ENCODE peak calls at places on chromosomes 5 and 9, in five cellular contexts. One of them, this sample, is unnamed.

GRCh38 chr9:113349434-113350337 is at the start of gene BSPRY:
- DNase-seq in RWPE1: peak
- DNase-seq in lower lobe of right lung: peak
- DNase-seq in cardiac muscle cell: peak
- DNase-seq in colonic mucosa: peak
- DNase-seq in this sample: peak

GRCh38 chr5:90866333-90866732 is 307.7 kb downstream of the ADGRV1 start:
- DNase-seq in RWPE1: peak
- DNase-seq in lower lobe of right lung: no peak
- DNase-seq in cardiac muscle cell: peak
- DNase-seq in colonic mucosa: no peak
- DNase-seq in this sample: no peak

GRCh38 chr5:164998590-164998989 is 1493.2 kb downstream of the MAT2B start:
- DNase-seq in RWPE1: no peak
- DNase-seq in lower lobe of right lung: no peak
- DNase-seq in cardiac muscle cell: no peak
- DNase-seq in colonic mucosa: no peak
- DNase-seq in this sample: no peak

GRCh38 chr5:45695680-45696093 is 493 bp downstream of the HCN1 start:
- DNase-seq in RWPE1: no peak
- DNase-seq in lower lobe of right lung: no peak
- DNase-seq in cardiac muscle cell: peak
- DNase-seq in colonic mucosa: no peak
- DNase-seq in this sample: peak

GRCh38 chr5:55540525-55540924 is 5.8 kb upstream of the PLPP1 start:
- DNase-seq in RWPE1: no peak
- DNase-seq in lower lobe of right lung: no peak
- DNase-seq in cardiac muscle cell: no peak
- DNase-seq in colonic mucosa: no peak
- DNase-seq in this sample: no peak

GRCh38 chr9:35225677-35226076 is 63.9 kb downstream of the UNC13B start:
- DNase-seq in RWPE1: no peak
- DNase-seq in lower lobe of right lung: no peak
- DNase-seq in cardiac muscle cell: no peak
- DNase-seq in colonic mucosa: no peak
- DNase-seq in this sample: no peak

GRCh38 chr5:102638912-102639652 is 116.0 kb upstream of the PAM start:
- DNase-seq in RWPE1: no peak
- DNase-seq in lower lobe of right lung: no peak
- DNase-seq in cardiac muscle cell: peak
- DNase-seq in colonic mucosa: no peak
- DNase-seq in this sample: no peak

GRCh38 chr5:90873033-90873517 is 314.5 kb downstream of the ADGRV1 start:
- DNase-seq in RWPE1: no peak
- DNase-seq in lower lobe of right lung: no peak
- DNase-seq in cardiac muscle cell: no peak
- DNase-seq in colonic mucosa: no peak
- DNase-seq in this sample: no peak

GRCh38 chr5:57779383-57780223 is 297.0 kb upstream of the ACTBL2 start:
- DNase-seq in RWPE1: peak
- DNase-seq in lower lobe of right lung: no peak
- DNase-seq in cardiac muscle cell: peak
- DNase-seq in colonic mucosa: peak
- DNase-seq in this sample: no peak

GRCh38 chr5:150066901-150067396 is 19.4 kb downstream of the CSF1R start:
- DNase-seq in RWPE1: peak
- DNase-seq in lower lobe of right lung: no peak
- DNase-seq in cardiac muscle cell: no peak
- DNase-seq in colonic mucosa: no peak
- DNase-seq in this sample: no peak

GRCh38 chr5:58380655-58381054 is 79.2 kb downstream of the PLK2 start:
- DNase-seq in RWPE1: no peak
- DNase-seq in lower lobe of right lung: no peak
- DNase-seq in cardiac muscle cell: no peak
- DNase-seq in colonic mucosa: no peak
- DNase-seq in this sample: no peak

GRCh38 chr5:148831590-148832565 is 5.5 kb downstream of the ADRB2 start:
- DNase-seq in RWPE1: no peak
- DNase-seq in lower lobe of right lung: no peak
- DNase-seq in cardiac muscle cell: no peak
- DNase-seq in colonic mucosa: no peak
- DNase-seq in this sample: no peak

GRCh38 chr5:81195334-81195929 is 37.7 kb upstream of the CKMT2 start:
- DNase-seq in RWPE1: no peak
- DNase-seq in lower lobe of right lung: no peak
- DNase-seq in cardiac muscle cell: peak
- DNase-seq in colonic mucosa: no peak
- DNase-seq in this sample: no peak

GRCh38 chr5:149792963-149793362 is 62.9 kb downstream of the PPARGC1B start:
- DNase-seq in RWPE1: no peak
- DNase-seq in lower lobe of right lung: no peak
- DNase-seq in cardiac muscle cell: no peak
- DNase-seq in colonic mucosa: no peak
- DNase-seq in this sample: no peak

GRCh38 chr5:132184588-132184987 is 43.1 kb downstream of the P4HA2 start:
- DNase-seq in RWPE1: peak
- DNase-seq in lower lobe of right lung: no peak
- DNase-seq in cardiac muscle cell: no peak
- DNase-seq in colonic mucosa: no peak
- DNase-seq in this sample: no peak

GRCh38 chr5:34626036-34626435 is 30.1 kb upstream of the RAI14 start:
- DNase-seq in RWPE1: no peak
- DNase-seq in lower lobe of right lung: no peak
- DNase-seq in cardiac muscle cell: no peak
- DNase-seq in colonic mucosa: no peak
- DNase-seq in this sample: no peak

GRCh38 chr9:96073531-96074284 is 198.2 kb downstream of the ERCC6L2 start:
- DNase-seq in RWPE1: peak
- DNase-seq in lower lobe of right lung: no peak
- DNase-seq in cardiac muscle cell: peak
- DNase-seq in colonic mucosa: no peak
- DNase-seq in this sample: no peak

GRCh38 chr5:14143843-14144585 is 872 bp downstream of the TRIO start:
- DNase-seq in RWPE1: peak
- DNase-seq in lower lobe of right lung: peak
- DNase-seq in cardiac muscle cell: peak
- DNase-seq in colonic mucosa: peak
- DNase-seq in this sample: no peak

GRCh38 chr5:64292611-64293215 is 127.1 kb downstream of the RNF180 start:
- DNase-seq in RWPE1: no peak
- DNase-seq in lower lobe of right lung: no peak
- DNase-seq in cardiac muscle cell: no peak
- DNase-seq in colonic mucosa: no peak
- DNase-seq in this sample: no peak

GRCh38 chr9:117120061-117120460 is 294.8 kb downstream of the ASTN2 start:
- DNase-seq in RWPE1: peak
- DNase-seq in lower lobe of right lung: no peak
- DNase-seq in cardiac muscle cell: no peak
- DNase-seq in colonic mucosa: no peak
- DNase-seq in this sample: no peak

GRCh38 chr5:82590112-82590511 is 312.0 kb upstream of the RPS23 start:
- DNase-seq in RWPE1: no peak
- DNase-seq in lower lobe of right lung: no peak
- DNase-seq in cardiac muscle cell: no peak
- DNase-seq in colonic mucosa: no peak
- DNase-seq in this sample: no peak

GRCh38 chr5:31623249-31623648 is 15.7 kb upstream of the PDZD2 start:
- DNase-seq in RWPE1: no peak
- DNase-seq in lower lobe of right lung: no peak
- DNase-seq in cardiac muscle cell: no peak
- DNase-seq in colonic mucosa: no peak
- DNase-seq in this sample: no peak

GRCh38 chr5:31620071-31620470 is 18.9 kb upstream of the PDZD2 start:
- DNase-seq in RWPE1: no peak
- DNase-seq in lower lobe of right lung: no peak
- DNase-seq in cardiac muscle cell: no peak
- DNase-seq in colonic mucosa: no peak
- DNase-seq in this sample: no peak

GRCh38 chr5:31614147-31615030 is 24.5 kb upstream of the PDZD2 start:
- DNase-seq in RWPE1: no peak
- DNase-seq in lower lobe of right lung: no peak
- DNase-seq in cardiac muscle cell: no peak
- DNase-seq in colonic mucosa: no peak
- DNase-seq in this sample: no peak

GRCh38 chr5:31617867-31618266 is 21.1 kb upstream of the PDZD2 start:
- DNase-seq in RWPE1: no peak
- DNase-seq in lower lobe of right lung: no peak
- DNase-seq in cardiac muscle cell: no peak
- DNase-seq in colonic mucosa: no peak
- DNase-seq in this sample: no peak
- H3K27ac ChIP-seq in RWPE1: no peak
- H3K27ac ChIP-seq in lower lobe of right lung: no peak
- H3K27ac ChIP-seq in cardiac muscle cell: peak
- H3K27ac ChIP-seq in colonic mucosa: no peak
- H3K27ac ChIP-seq in this sample: no peak

DNA sequence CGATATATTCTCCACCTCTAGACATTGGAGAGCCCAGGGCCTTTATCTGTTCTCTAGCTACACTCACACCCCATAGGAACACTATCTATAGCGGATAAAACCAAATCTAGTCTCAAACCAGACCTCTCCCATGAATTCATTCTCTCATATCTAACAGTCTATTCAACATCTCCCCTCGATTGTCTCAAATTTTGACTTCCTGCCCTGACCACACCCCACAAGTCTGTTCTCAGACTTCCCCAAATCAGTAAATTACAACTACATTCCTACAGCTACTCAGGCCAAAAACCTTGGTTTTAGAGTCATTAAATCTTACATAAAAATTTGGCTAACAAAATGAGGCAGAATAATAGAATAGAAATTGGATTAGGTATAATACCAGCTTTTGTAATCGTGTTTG is 12.5 kb upstream of the SLC1A3 start:
- DNase-seq in RWPE1: no peak
- DNase-seq in lower lobe of right lung: no peak
- DNase-seq in cardiac muscle cell: no peak
- DNase-seq in colonic mucosa: no peak
- DNase-seq in this sample: no peak
- H3K27ac ChIP-seq in RWPE1: no peak
- H3K27ac ChIP-seq in lower lobe of right lung: no peak
- H3K27ac ChIP-seq in cardiac muscle cell: no peak
- H3K27ac ChIP-seq in colonic mucosa: no peak
- H3K27ac ChIP-seq in this sample: no peak

DNA sequence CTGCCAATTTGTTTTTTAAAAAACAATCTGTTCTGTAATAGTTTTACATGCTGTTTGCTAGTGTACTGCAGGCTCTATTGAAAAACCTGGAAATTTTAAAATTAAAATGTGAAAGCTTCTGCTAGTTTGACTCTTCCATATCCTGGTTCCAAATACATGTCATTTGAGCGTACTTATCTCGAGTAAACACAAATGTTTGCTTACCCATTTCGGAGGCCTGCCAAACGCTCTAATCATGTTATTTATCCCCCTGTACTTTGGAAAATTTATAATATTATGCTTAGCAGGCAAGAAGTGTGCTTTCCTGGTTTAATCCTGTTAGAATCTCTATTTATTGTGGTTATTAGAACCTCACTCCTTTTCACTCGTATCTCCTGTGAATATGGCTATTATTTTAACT is 476.8 kb upstream of the CYLC2 start:
- DNase-seq in RWPE1: no peak
- DNase-seq in lower lobe of right lung: no peak
- DNase-seq in cardiac muscle cell: no peak
- DNase-seq in colonic mucosa: no peak
- DNase-seq in this sample: no peak
- H3K27ac ChIP-seq in RWPE1: no peak
- H3K27ac ChIP-seq in lower lobe of right lung: no peak
- H3K27ac ChIP-seq in cardiac muscle cell: no peak
- H3K27ac ChIP-seq in colonic mucosa: no peak
- H3K27ac ChIP-seq in this sample: no peak

GRCh38 chr9:75891277-75892167 is 1.0 kb downstream of the PCSK5 start:
- DNase-seq in RWPE1: no peak
- DNase-seq in lower lobe of right lung: peak
- DNase-seq in cardiac muscle cell: peak
- DNase-seq in colonic mucosa: peak
- DNase-seq in this sample: no peak

GRCh38 chr9:75889577-75889976 is 896 bp upstream of the PCSK5 start:
- DNase-seq in RWPE1: no peak
- DNase-seq in lower lobe of right lung: no peak
- DNase-seq in cardiac muscle cell: peak
- DNase-seq in colonic mucosa: peak
- DNase-seq in this sample: no peak

GRCh38 chr9:75890541-75891276 is at the start of gene PCSK5:
- DNase-seq in RWPE1: peak
- DNase-seq in lower lobe of right lung: peak
- DNase-seq in cardiac muscle cell: peak
- DNase-seq in colonic mucosa: peak
- DNase-seq in this sample: peak

GRCh38 chr9:75892168-75892901 is 1.9 kb downstream of the PCSK5 start:
- DNase-seq in RWPE1: no peak
- DNase-seq in lower lobe of right lung: peak
- DNase-seq in cardiac muscle cell: peak
- DNase-seq in colonic mucosa: peak
- DNase-seq in this sample: no peak

GRCh38 chr9:75889977-75890540 is 414 bp upstream of the PCSK5 start:
- DNase-seq in RWPE1: no peak
- DNase-seq in lower lobe of right lung: no peak
- DNase-seq in cardiac muscle cell: peak
- DNase-seq in colonic mucosa: peak
- DNase-seq in this sample: no peak
- H3K27ac ChIP-seq in RWPE1: peak
- H3K27ac ChIP-seq in lower lobe of right lung: peak
- H3K27ac ChIP-seq in cardiac muscle cell: no peak
- H3K27ac ChIP-seq in colonic mucosa: peak
- H3K27ac ChIP-seq in this sample: no peak

This sample was measured in H1.